ENCODE peak calls at places on chromosomes 5 and 9, in eight cellular contexts. Y, Z, M, J, X, O, E and F are unnamed samples.

GRCh38 chr5:1136814-1137213 is 25.0 kb upstream of the SLC12A7 start:
- DNase-seq in O (no peak), X (no peak), J (no peak), Z (no peak), M (no peak), Y (no peak), E (no peak), F (no peak)

GRCh38 chr5:140631831-140632365 is 1.1 kb downstream of the CD14 start:
- DNase-seq in E (peak), X (no peak), O (no peak), Y (no peak), M (no peak), Z (no peak), J (no peak), F (no peak)

GRCh38 chr5:147559725-147560124 is 49.9 kb upstream of the DPYSL3 start:
- DNase-seq in M (no peak), J (no peak), E (no peak), Y (no peak), X (no peak), Z (no peak), O (peak), F (no peak)

GRCh38 chr5:132491368-132492364 is 1.1 kb upstream of the IRF1 start:
- DNase-seq in O (no peak), Z (peak), M (no peak), Y (no peak), J (peak), X (no peak), E (peak), F (no peak)

GRCh38 chr9:129102791-129103594 is 7.6 kb downstream of the CRAT start:
- DNase-seq in O (peak), Z (peak), E (peak), J (no peak), X (peak), Y (no peak), M (no peak), F (peak)

GRCh38 chr9:80797427-80797825 is 891.9 kb downstream of the TLE1 start:
- DNase-seq in J (no peak), Y (no peak), O (no peak), Z (no peak), E (no peak), X (no peak), M (no peak), F (peak)

GRCh38 chr9:134855231-134855899 is 25.2 kb upstream of the FCN2 start:
- DNase-seq in X (no peak), Y (no peak), M (no peak), E (no peak), Z (no peak), J (peak), O (no peak), F (no peak)

GRCh38 chr9:37575921-37576721 is at the start of gene FBXO10:
- DNase-seq in Y (peak), Z (peak), X (peak), M (peak), O (peak), E (peak), J (peak), F (peak)

GRCh38 chr9:15416880-15417279 is 5.8 kb upstream of the SNAPC3 start:
- DNase-seq in J (no peak), O (peak), E (peak), X (peak), Y (no peak), M (peak), Z (peak), F (peak)

GRCh38 chr9:82797539-82797938 is 265.4 kb downstream of the RASEF start:
- DNase-seq in E (no peak), O (no peak), M (no peak), J (no peak), X (no peak), Z (no peak), Y (no peak), F (peak)

GRCh38 chr9:124659099-124659659 is 111.9 kb downstream of the NR6A1 start:
- DNase-seq in O (peak), Z (peak), J (peak), Y (peak), E (peak), M (peak), X (peak), F (peak)

GRCh38 chr9:113631093-113631765 is 167.7 kb downstream of the RGS3 start:
- DNase-seq in Z (no peak), E (no peak), O (no peak), M (no peak), Y (no peak), J (peak), X (no peak), F (no peak)

GRCh38 chr9:72589684-72590555 is 68.5 kb downstream of the TMC1 start:
- DNase-seq in X (peak), Z (no peak), M (no peak), Y (no peak), J (no peak), E (peak), O (peak), F (no peak)

GRCh38 chr9:72839140-72839539 is 113.7 kb downstream of the ALDH1A1 start:
- DNase-seq in M (no peak), J (no peak), X (no peak), Y (no peak), E (no peak), Z (no peak), O (peak), F (no peak)

GRCh38 chr9:36161187-36161586 is 8.0 kb upstream of the CCIN start:
- DNase-seq in Y (no peak), O (peak), E (no peak), M (no peak), X (no peak), Z (peak), J (peak), F (no peak)

GRCh38 chr9:98973546-98973921 is 29.8 kb downstream of the COL15A1 start:
- DNase-seq in J (peak), X (no peak), O (no peak), M (no peak), E (no peak), Z (no peak), Y (no peak), F (no peak)

GRCh38 chr9:114696814-114697544 is 15.0 kb upstream of the TEX48 start:
- DNase-seq in J (no peak), X (no peak), E (peak), M (peak), Z (no peak), O (peak), Y (no peak), F (no peak)

GRCh38 chr5:154945695-154946301 is 4.9 kb downstream of the MRPL22 start:
- DNase-seq in O (peak), M (peak), Z (peak), J (no peak), Y (no peak), E (no peak), X (peak), F (no peak)

GRCh38 chr5:105878402-105878801 is 1792.3 kb downstream of the EFNA5 start:
- DNase-seq in M (no peak), J (no peak), X (no peak), E (no peak), Z (no peak), O (no peak), Y (no peak), F (no peak)
- TF ChIP-seq CTCF in M (no peak), J (no peak), X (no peak), E (no peak), Z (no peak), O (no peak), Y (no peak), F (no peak)

DNA sequence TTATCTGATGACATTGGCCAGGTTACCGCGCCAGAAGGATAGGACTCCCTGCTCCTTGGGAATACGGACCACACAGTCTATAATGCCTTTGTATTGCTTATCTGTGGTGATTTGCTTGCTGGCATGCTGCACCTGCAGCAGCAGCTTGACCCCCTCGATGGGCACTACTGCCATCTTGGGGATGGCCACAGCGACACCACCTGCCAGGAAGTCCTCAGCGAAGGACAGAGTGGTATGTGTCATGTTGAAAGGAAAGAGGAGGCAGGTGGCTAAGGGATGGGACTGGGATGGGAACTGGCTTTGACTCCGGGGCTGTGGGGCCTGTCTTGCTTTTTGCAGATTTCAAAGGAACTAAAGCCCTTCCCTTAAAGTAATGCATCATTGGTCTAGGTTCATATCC is 50.3 kb upstream of the ACO1 start:
- DNase-seq in M (no peak), X (no peak), O (no peak), E (no peak), Y (no peak), Z (no peak), J (no peak), F (no peak)
- TF ChIP-seq CTCF in M (no peak), X (no peak), O (no peak), E (no peak), Y (peak), Z (no peak), J (no peak), F (no peak)

GRCh38 chr9:4375424-4376195 is 75.7 kb upstream of the GLIS3 start:
- DNase-seq in E (no peak), Z (peak), Y (no peak), O (peak), M (peak), J (no peak), X (peak), F (no peak)
- TF ChIP-seq CTCF in E (peak), Z (peak), Y (no peak), O (peak), M (peak), J (peak), X (peak), F (peak)

DNA sequence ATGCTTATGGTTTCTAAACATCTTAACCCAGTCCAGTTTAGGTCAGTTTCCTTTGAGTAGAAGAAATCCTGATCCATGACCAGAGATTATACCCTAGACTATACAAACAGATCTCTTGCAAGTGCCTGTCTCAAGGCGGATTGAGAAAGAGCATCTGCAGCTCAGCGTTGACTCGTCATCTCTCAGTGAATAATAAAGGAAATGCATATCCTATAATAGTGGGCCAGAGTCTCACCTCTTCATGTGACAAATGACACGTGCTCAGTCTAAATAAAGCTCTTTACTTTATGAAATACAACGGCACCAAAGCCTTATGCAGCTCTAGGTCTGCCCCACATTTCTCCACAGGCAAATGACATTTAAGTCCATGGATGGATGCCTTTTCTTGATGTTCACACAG is 179.4 kb upstream of the NR3C1 start:
- DNase-seq in J (no peak), Z (peak), M (peak), Y (no peak), X (peak), O (no peak), E (no peak), F (no peak)
- TF ChIP-seq CTCF in J (no peak), Z (no peak), M (no peak), Y (no peak), X (no peak), O (no peak), E (no peak), F (no peak)

DNA sequence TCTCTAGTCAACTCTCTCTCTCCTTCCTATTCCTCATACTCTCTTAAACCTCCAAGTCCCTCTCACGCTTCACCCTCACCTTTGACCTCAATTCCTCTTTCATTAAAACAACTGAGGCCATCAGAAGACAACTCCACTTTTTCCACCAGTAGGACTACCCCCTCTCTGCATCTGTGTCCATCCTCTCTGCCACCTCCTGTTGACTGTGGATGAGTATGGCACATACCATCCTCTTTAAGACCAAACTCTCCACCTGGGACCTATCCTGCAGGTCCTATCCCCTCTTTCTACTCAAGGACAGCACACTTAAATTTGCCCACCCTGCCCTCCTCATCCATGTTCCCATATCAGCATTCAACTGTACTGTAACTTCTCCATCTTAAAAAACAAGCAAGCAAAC is 89.2 kb downstream of the FOXD1 start:
- DNase-seq in M (no peak), E (no peak), O (no peak), X (no peak), J (no peak), Z (no peak), Y (no peak), F (no peak)
- TF ChIP-seq CTCF in M (no peak), E (no peak), O (no peak), X (no peak), J (no peak), Z (no peak), Y (peak), F (no peak)